ENCODE peak calls at places on chromosomes 6 and 20, in nine cellular contexts. G, Z, Q, T, H, V, F, C and L are unnamed samples.

GRCh38 chr6:119037941-119038623 is 40.4 kb downstream of the FAM184A start:
- DNase-seq in G (no peak), Z (no peak), Q (no peak), T (no peak), H (no peak), V (no peak), F (no peak), C (no peak), L (no peak)

GRCh38 chr20:3323398-3323797 is 84.1 kb downstream of the DNAAF9 start:
- DNase-seq in G (no peak), Z (no peak), Q (no peak), T (no peak), H (peak), V (no peak), F (no peak), C (no peak), L (no peak)

GRCh38 chr20:47263502-47264084 is 92.9 kb downstream of the ZMYND8 start:
- DNase-seq in G (no peak), Z (no peak), Q (peak), T (no peak), H (no peak), V (no peak), F (peak), C (peak), L (no peak)

GRCh38 chr6:52570291-52570700 is 6.6 kb downstream of the TRAM2 start:
- DNase-seq in G (no peak), Z (no peak), Q (no peak), T (no peak), H (no peak), V (no peak), F (no peak), C (peak), L (no peak)

GRCh38 chr6:21390537-21391213 is 202.9 kb upstream of the SOX4 start:
- DNase-seq in G (no peak), Z (no peak), Q (no peak), T (no peak), H (no peak), V (no peak), F (no peak), C (no peak), L (no peak)

GRCh38 chr6:21444861-21445260 is 148.7 kb upstream of the SOX4 start:
- DNase-seq in G (no peak), Z (no peak), Q (no peak), T (no peak), H (no peak), V (no peak), F (no peak), C (no peak), L (no peak)

GRCh38 chr6:25122622-25123237 is 156.4 kb upstream of the CARMIL1 start:
- DNase-seq in G (no peak), Z (no peak), Q (no peak), T (peak), H (no peak), V (no peak), F (no peak), C (no peak), L (no peak)

GRCh38 chr20:38810926-38811325 is 5.4 kb downstream of the PPP1R16B start:
- DNase-seq in G (no peak), Z (no peak), Q (no peak), T (no peak), H (no peak), V (no peak), F (no peak), C (no peak), L (peak)

GRCh38 chr6:12288211-12288618 is 1.9 kb upstream of the EDN1 start:
- DNase-seq in G (no peak), Z (no peak), Q (no peak), T (peak), H (no peak), V (no peak), F (no peak), C (no peak), L (no peak)

GRCh38 chr6:142945446-142946180 is 637 bp upstream of the HIVEP2 start:
- DNase-seq in G (no peak), Z (peak), Q (peak), T (peak), H (peak), V (peak), F (peak), C (no peak), L (peak)

GRCh38 chr20:24798930-24799705 is 150.0 kb upstream of the CST7 start:
- DNase-seq in G (no peak), Z (no peak), Q (no peak), T (no peak), H (no peak), V (no peak), F (no peak), C (peak), L (no peak)

GRCh38 chr6:113642714-113643442 is 214.3 kb upstream of the MARCKS start:
- DNase-seq in G (no peak), Z (no peak), Q (no peak), T (peak), H (no peak), V (no peak), F (peak), C (peak), L (no peak)

GRCh38 chr20:63830821-63831593 is at the start of gene ZBTB46:
- DNase-seq in G (no peak), Z (peak), Q (peak), T (peak), H (no peak), V (no peak), F (peak), C (peak), L (no peak)

GRCh38 chr6:41732601-41733348 is 2.6 kb downstream of the TFEB start:
- DNase-seq in G (no peak), Z (peak), Q (no peak), T (peak), H (no peak), V (peak), F (peak), C (no peak), L (no peak)

GRCh38 chr6:146546440-146546839 is 2.8 kb downstream of the RAB32 start:
- DNase-seq in G (peak), Z (no peak), Q (no peak), T (no peak), H (no peak), V (no peak), F (no peak), C (peak), L (no peak)

GRCh38 chr20:6920991-6921613 is 153.6 kb downstream of the BMP2 start:
- DNase-seq in G (no peak), Z (no peak), Q (no peak), T (no peak), H (no peak), V (no peak), F (no peak), C (peak), L (no peak)

GRCh38 chr20:62366370-62367135 is 559 bp downstream of the LAMA5 start:
- DNase-seq in G (no peak), Z (peak), Q (peak), T (peak), H (no peak), V (no peak), F (peak), C (no peak), L (no peak)

GRCh38 chr20:63702751-63703470 is 4.9 kb downstream of the ARFRP1 start:
- DNase-seq in G (no peak), Z (peak), Q (no peak), T (no peak), H (no peak), V (no peak), F (no peak), C (no peak), L (no peak)

GRCh38 chr6:97095466-97095865 is 170.9 kb downstream of the KLHL32 start:
- DNase-seq in G (no peak), Z (no peak), Q (no peak), T (no peak), H (no peak), V (no peak), F (no peak), C (no peak), L (no peak)

GRCh38 chr6:11732036-11732545 is 46.5 kb downstream of the ADTRP start:
- DNase-seq in G (no peak), Z (peak), Q (peak), T (no peak), H (peak), V (no peak), F (no peak), C (no peak), L (no peak)

GRCh38 chr20:10419550-10420133 is 14.4 kb downstream of the MKKS start:
- DNase-seq in G (no peak), Z (no peak), Q (no peak), T (no peak), H (no peak), V (no peak), F (no peak), C (peak), L (no peak)

GRCh38 chr6:6320901-6321300 is 439 bp upstream of the F13A1 start:
- DNase-seq in G (peak), Z (no peak), Q (no peak), T (no peak), H (no peak), V (no peak), F (no peak), C (peak), L (no peak)

GRCh38 chr6:127119361-127120108 is 1.1 kb downstream of the RSPO3 start:
- DNase-seq in G (no peak), Z (peak), Q (no peak), T (no peak), H (no peak), V (no peak), F (no peak), C (peak), L (no peak)

GRCh38 chr20:46757754-46758678 is 48.6 kb downstream of the SLC2A10 start:
- DNase-seq in G (peak), Z (peak), Q (peak), T (peak), H (peak), V (peak), F (peak), C (peak), L (no peak)

GRCh38 chr6:11009353-11009752 is 34.8 kb downstream of the ELOVL2 start:
- DNase-seq in G (peak), Z (no peak), Q (no peak), T (no peak), H (no peak), V (no peak), F (no peak), C (peak), L (no peak)

GRCh38 chr20:25269057-25269832 is 21.4 kb downstream of the PYGB start:
- DNase-seq in G (no peak), Z (no peak), Q (no peak), T (no peak), H (no peak), V (no peak), F (no peak), C (no peak), L (peak)

GRCh38 chr6:79671605-79672266 is 40.6 kb downstream of the SH3BGRL2 start:
- DNase-seq in G (no peak), Z (no peak), Q (peak), T (peak), H (no peak), V (peak), F (peak), C (peak), L (no peak)

GRCh38 chr6:1123976-1124375 is 187.9 kb upstream of the FOXQ1 start:
- DNase-seq in G (no peak), Z (no peak), Q (no peak), T (no peak), H (no peak), V (no peak), F (no peak), C (no peak), L (no peak)

GRCh38 chr6:138662474-138662873 is 111.1 kb upstream of the CCDC28A start:
- DNase-seq in G (no peak), Z (no peak), Q (no peak), T (no peak), H (no peak), V (no peak), F (no peak), C (peak), L (no peak)

GRCh38 chr20:47568019-47568418 is 66.3 kb downstream of the NCOA3 start:
- DNase-seq in G (peak), Z (no peak), Q (no peak), T (peak), H (no peak), V (no peak), F (no peak), C (peak), L (no peak)

GRCh38 chr6:132298344-132298949 is 102.8 kb downstream of the MOXD1 start:
- DNase-seq in G (no peak), Z (no peak), Q (no peak), T (peak), H (peak), V (no peak), F (peak), C (peak), L (no peak)

GRCh38 chr6:106114492-106114891 is 28.4 kb downstream of the PRDM1 start:
- DNase-seq in G (no peak), Z (no peak), Q (no peak), T (no peak), H (no peak), V (no peak), F (no peak), C (no peak), L (no peak)

GRCh38 chr6:52681416-52681815 is 10.5 kb downstream of the TMEM14A start:
- DNase-seq in G (no peak), Z (no peak), Q (no peak), T (no peak), H (no peak), V (no peak), F (no peak), C (no peak), L (no peak)

GRCh38 chr20:5913166-5913565 is 37.2 kb downstream of the TRMT6 start:
- DNase-seq in G (no peak), Z (no peak), Q (no peak), T (no peak), H (no peak), V (no peak), F (no peak), C (no peak), L (no peak)

GRCh38 chr6:84052204-84052882 is 18.8 kb downstream of the MRAP2 start:
- DNase-seq in G (no peak), Z (no peak), Q (peak), T (peak), H (no peak), V (no peak), F (no peak), C (peak), L (no peak)

GRCh38 chr6:86412063-86412462 is 525.3 kb upstream of the HTR1E start:
- DNase-seq in G (no peak), Z (no peak), Q (no peak), T (no peak), H (no peak), V (no peak), F (no peak), C (no peak), L (no peak)

GRCh38 chr6:53065266-53066058 is at the start of gene FBXO9:
- DNase-seq in G (no peak), Z (peak), Q (peak), T (peak), H (peak), V (peak), F (peak), C (peak), L (peak)

GRCh38 chr6:135572051-135572450 is 74.5 kb upstream of the AHI1 start:
- DNase-seq in G (no peak), Z (no peak), Q (no peak), T (no peak), H (no peak), V (no peak), F (no peak), C (peak), L (no peak)

GRCh38 chr6:162068340-162068739 is 659.2 kb downstream of the PRKN start:
- DNase-seq in G (no peak), Z (no peak), Q (no peak), T (no peak), H (no peak), V (no peak), F (no peak), C (no peak), L (no peak)